ENCODE peak calls at places on chromosomes 5 and 9, in four cellular contexts. V, L, K and B are unnamed samples.

GRCh38 chr9:14294659-14295058 is 19.3 kb downstream of the NFIB start:
- DNase-seq in L (no peak), K (no peak), V (no peak), B (no peak)

GRCh38 chr5:142613231-142613630 is 72.7 kb downstream of the FGF1 start:
- DNase-seq in V (no peak), L (no peak), K (no peak), B (no peak)

GRCh38 chr9:91994422-91994821 is 44.4 kb upstream of the ROR2 start:
- DNase-seq in L (no peak), V (no peak), K (peak), B (no peak)

GRCh38 chr9:95107976-95108375 is 209.5 kb downstream of the FANCC start:
- DNase-seq in L (no peak), V (no peak), K (no peak), B (no peak)

GRCh38 chr9:128127990-128128835 is 684 bp upstream of the PTGES2 start:
- DNase-seq in L (peak), V (peak), K (peak), B (peak)

GRCh38 chr9:106755727-106756126 is 107.2 kb upstream of the ZNF462 start:
- DNase-seq in L (no peak), K (no peak), V (no peak), B (no peak)

GRCh38 chr5:91956738-91957137 is 573.6 kb upstream of the ARRDC3 start:
- DNase-seq in L (no peak), V (no peak), K (no peak), B (no peak)

GRCh38 chr5:147472669-147473131 is 37.2 kb downstream of the DPYSL3 start:
- DNase-seq in K (no peak), V (no peak), L (no peak), B (no peak)

GRCh38 chr5:45060686-45061085 is 251.9 kb downstream of the MRPS30 start:
- DNase-seq in L (no peak), K (no peak), V (no peak), B (no peak)

GRCh38 chr9:134396825-134397224 is 70.6 kb downstream of the RXRA start:
- DNase-seq in V (no peak), K (no peak), L (no peak), B (no peak)

GRCh38 chr5:35815089-35815936 is 41.4 kb upstream of the IL7R start:
- DNase-seq in K (peak), V (no peak), L (no peak), B (peak)

GRCh38 chr5:22411950-22412349 is 441.2 kb downstream of the CDH12 start:
- DNase-seq in K (no peak), L (no peak), V (no peak), B (no peak)

GRCh38 chr9:95506692-95507455 is 9.9 kb downstream of the PTCH1 start:
- DNase-seq in V (peak), K (peak), L (no peak), B (peak)

GRCh38 chr9:79360387-79361347 is 211.1 kb upstream of the TLE4 start:
- DNase-seq in L (no peak), V (no peak), K (no peak), B (no peak)

GRCh38 chr9:124220551-124221451 is 36.9 kb upstream of the NEK6 start:
- DNase-seq in K (peak), V (peak), L (no peak), B (no peak)

GRCh38 chr9:121658166-121658565 is 6.7 kb downstream of the DAB2IP start:
- DNase-seq in K (no peak), V (no peak), L (no peak), B (no peak)

GRCh38 chr5:1543398-1544293 is 19.9 kb upstream of the LPCAT1 start:
- DNase-seq in K (no peak), V (no peak), L (no peak), B (no peak)

GRCh38 chr5:53422539-53422938 is 57.9 kb upstream of the FST start:
- DNase-seq in L (no peak), V (no peak), K (no peak), B (no peak)

GRCh38 chr9:136152931-136153330 is 34.3 kb upstream of the TMEM250 start:
- DNase-seq in V (no peak), L (no peak), K (no peak), B (peak)

GRCh38 chr5:4643960-4644359 is 496.2 kb upstream of the ADAMTS16 start:
- DNase-seq in L (no peak), V (no peak), K (no peak), B (no peak)

GRCh38 chr5:32233696-32234447 is 59.8 kb upstream of the GOLPH3 start:
- DNase-seq in K (peak), L (no peak), V (no peak), B (no peak)

GRCh38 chr9:7266911-7267555 is 509.3 kb downstream of the KDM4C start:
- DNase-seq in L (no peak), V (no peak), K (no peak), B (no peak)

DNA sequence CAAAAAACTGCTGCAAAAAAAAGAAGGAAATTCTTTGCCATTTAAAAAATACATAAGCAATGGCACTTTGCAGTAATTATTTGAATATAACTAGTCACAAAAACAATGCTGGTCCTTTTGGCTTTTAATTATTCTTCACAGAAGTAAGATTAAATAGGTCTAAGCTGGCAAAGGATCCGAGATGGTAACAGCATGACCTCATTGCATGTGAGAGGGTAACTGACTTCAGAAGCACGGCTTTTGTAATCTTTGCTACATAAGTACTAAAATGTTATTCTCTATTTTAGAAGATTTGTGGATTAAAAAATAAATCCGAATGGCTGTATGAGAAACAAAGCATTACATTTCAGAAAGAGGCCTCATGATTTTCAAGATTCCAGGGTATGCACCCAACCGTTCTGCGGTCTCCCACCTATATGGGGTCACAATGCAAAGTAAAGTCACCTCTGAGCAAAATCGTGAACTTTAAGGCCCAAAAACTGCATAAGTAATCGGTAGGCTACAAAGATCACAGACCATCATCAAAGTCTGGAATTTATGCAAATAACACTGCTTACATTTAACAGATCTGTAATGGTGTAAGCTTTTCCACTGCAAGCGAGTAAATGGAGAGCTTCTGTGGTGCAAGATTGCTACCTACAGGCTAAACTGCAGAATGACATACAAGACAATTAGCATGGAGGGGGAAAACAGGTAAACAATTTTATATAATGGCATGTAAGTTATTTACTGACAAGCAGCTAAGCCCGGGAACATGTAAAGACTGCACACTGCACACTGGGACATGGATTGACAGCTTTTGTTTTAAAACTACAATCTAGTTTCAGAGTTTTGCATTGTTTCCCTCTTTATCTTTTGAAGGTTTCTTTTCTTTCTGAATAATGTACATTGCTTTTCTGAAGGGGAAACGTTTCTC is 231.6 kb downstream of the SLF1 start:
- DNase-seq in K (peak), L (peak), V (peak), B (no peak)
- TF ChIP-seq ESRRA in K (no peak), L (no peak), V (no peak), B (no peak)

GRCh38 chr5:125559296-125559695 is 812.9 kb upstream of the ZNF608 start:
- DNase-seq in K (no peak), L (no peak), V (peak), B (no peak)
- TF ChIP-seq ESRRA in K (no peak), L (no peak), V (no peak), B (no peak)

GRCh38 chr9:88766778-88767503 is 224.3 kb upstream of the S1PR3 start:
- DNase-seq in L (no peak), K (no peak), V (no peak), B (no peak)
- TF ChIP-seq ESRRA in L (no peak), K (no peak), V (no peak), B (no peak)

DNA sequence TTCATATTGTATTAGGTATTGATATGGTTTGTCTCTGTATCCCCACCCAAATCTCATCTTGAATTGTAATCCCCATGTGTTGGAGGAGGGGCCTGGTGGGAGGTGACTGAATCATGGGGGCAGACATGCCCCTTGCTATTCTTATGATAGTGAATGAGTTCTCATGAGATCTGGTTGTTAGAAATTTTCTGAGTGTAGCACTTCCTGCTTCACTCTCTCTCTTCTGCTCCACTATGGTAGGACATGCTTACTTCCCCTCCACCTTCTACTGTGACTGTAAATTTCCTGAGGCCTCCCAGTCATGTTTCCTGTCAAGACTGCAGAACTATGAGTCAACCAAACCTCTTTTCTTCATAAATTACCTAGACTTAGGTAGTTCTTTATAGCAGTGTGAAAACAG is 187.4 kb upstream of the SLC24A2 start:
- DNase-seq in V (no peak), K (no peak), L (no peak), B (no peak)
- TF ChIP-seq ESRRA in V (no peak), K (no peak), L (no peak), B (no peak)

GRCh38 chr9:113580041-113580953 is 116.8 kb downstream of the RGS3 start:
- DNase-seq in V (no peak), L (peak), K (no peak), B (no peak)
- TF ChIP-seq ESRRA in V (no peak), L (no peak), K (no peak), B (no peak)

GRCh38 chr5:79273341-79273740 is 37.4 kb downstream of the JMY start:
- DNase-seq in L (no peak), K (no peak), V (no peak), B (no peak)
- TF ChIP-seq ESRRA in L (no peak), K (no peak), V (no peak), B (no peak)

GRCh38 chr5:163408311-163408923 is 29.0 kb upstream of the CCNG1 start:
- DNase-seq in L (peak), V (peak), K (peak), B (peak)
- TF ChIP-seq ESRRA in L (no peak), V (no peak), K (no peak), B (no peak)

DNA sequence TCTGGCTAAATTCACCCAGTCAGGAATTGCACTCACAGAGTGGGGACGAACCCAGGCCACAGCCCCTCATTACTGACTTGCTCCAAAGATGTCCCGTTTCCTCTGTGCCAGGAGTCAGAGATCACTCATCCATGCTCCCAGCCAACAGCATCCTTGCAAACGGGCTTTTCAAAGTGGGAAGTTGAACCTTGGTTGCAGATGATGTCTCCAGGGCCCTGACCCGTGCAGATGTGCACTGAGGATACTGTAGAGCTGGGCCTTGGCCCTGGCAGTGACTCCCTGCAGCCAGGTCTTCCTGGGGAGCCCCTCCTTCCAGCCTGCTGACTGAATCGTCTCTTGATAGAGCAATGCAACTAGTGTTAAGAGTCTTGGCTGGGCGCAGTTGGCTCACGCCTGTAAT is 22.3 kb downstream of the TCF7 start:
- DNase-seq in V (no peak), L (no peak), K (no peak), B (no peak)
- TF ChIP-seq ESRRA in V (no peak), L (no peak), K (no peak), B (no peak)

GRCh38 chr9:126745574-126746411 is 59.0 kb upstream of the ZBTB43 start:
- DNase-seq in L (no peak), K (no peak), V (no peak), B (no peak)
- TF ChIP-seq ESRRA in L (no peak), K (no peak), V (no peak), B (no peak)